ENCODE peak calls at places on chromosomes 2 and 18, in six cellular contexts. E, Z, N, X, F and C are unnamed samples.

GRCh38 chr2:28981016-28981441 is at the start of gene TOGARAM2:
- DNase-seq in F (peak), E (no peak), Z (peak), X (no peak), N (no peak), C (no peak)

GRCh38 chr2:7905756-7906155 is 776.1 kb upstream of the ID2 start:
- DNase-seq in Z (no peak), F (no peak), N (no peak), E (no peak), X (no peak), C (no peak)

GRCh38 chr2:15669375-15669910 is 77.8 kb downstream of the DDX1 start:
- DNase-seq in F (no peak), X (no peak), N (no peak), Z (no peak), E (no peak), C (no peak)

GRCh38 chr2:236549165-236549564 is 20.5 kb upstream of the ACKR3 start:
- DNase-seq in F (no peak), N (no peak), Z (no peak), E (no peak), X (no peak), C (no peak)

GRCh38 chr2:169676850-169677249 is 17.4 kb downstream of the CFAP210 start:
- DNase-seq in E (no peak), N (no peak), Z (no peak), X (no peak), F (no peak), C (no peak)

GRCh38 chr2:69012310-69013122 is 463 bp upstream of the ANTXR1 start:
- DNase-seq in X (no peak), Z (peak), N (peak), F (no peak), E (no peak), C (no peak)

GRCh38 chr2:127386764-127387654 is 766 bp downstream of the MAP3K2 start:
- DNase-seq in Z (peak), F (peak), E (peak), N (peak), X (peak), C (peak)

GRCh38 chr2:238330391-238330790 is 10.1 kb downstream of the TRAF3IP1 start:
- DNase-seq in X (no peak), Z (no peak), N (no peak), F (no peak), E (no peak), C (no peak)

GRCh38 chr2:241882090-241882625 is 12.6 kb downstream of the RTP5 start:
- DNase-seq in X (peak), Z (peak), N (peak), F (no peak), E (no peak), C (no peak)

GRCh38 chr2:117972466-117973123 is 41.3 kb downstream of the CCDC93 start:
- DNase-seq in N (no peak), X (no peak), Z (peak), E (no peak), F (no peak), C (no peak)

GRCh38 chr2:121502781-121503180 is 27.9 kb upstream of the RNU4ATAC start:
- DNase-seq in Z (peak), N (no peak), F (no peak), E (no peak), X (peak), C (no peak)

GRCh38 chr18:22674300-22674699 is 256.6 kb upstream of the CTAGE1 start:
- DNase-seq in N (peak), X (peak), Z (peak), F (no peak), E (no peak), C (peak)

GRCh38 chr2:37005118-37005868 is 39.0 kb upstream of the STRN start:
- DNase-seq in X (no peak), E (no peak), Z (peak), F (no peak), N (no peak), C (peak)

GRCh38 chr2:205879362-205879761 is 197.1 kb downstream of the NRP2 start:
- DNase-seq in E (no peak), F (peak), N (no peak), Z (no peak), X (no peak), C (no peak)

GRCh38 chr18:78138993-78139496 is 840.6 kb upstream of the SALL3 start:
- DNase-seq in E (no peak), X (no peak), Z (no peak), F (peak), N (no peak), C (no peak)

GRCh38 chr2:158519481-158519880 is 62.7 kb downstream of the PKP4 start:
- DNase-seq in E (no peak), F (no peak), N (no peak), X (no peak), Z (no peak), C (no peak)

GRCh38 chr2:166088634-166089033 is 39.2 kb downstream of the SCN1A start:
- DNase-seq in N (peak), E (no peak), F (no peak), Z (peak), X (peak), C (no peak)

GRCh38 chr18:47407736-47408135 is 156.3 kb upstream of the SKOR2 start:
- DNase-seq in N (no peak), F (no peak), E (no peak), Z (no peak), X (no peak), C (no peak)

GRCh38 chr2:8669157-8669852 is 12.6 kb upstream of the ID2 start:
- DNase-seq in N (no peak), F (no peak), X (peak), E (no peak), Z (no peak), C (no peak)

GRCh38 chr18:8260847-8261246 is 348.4 kb upstream of the RAB12 start:
- DNase-seq in N (no peak), E (no peak), F (peak), Z (no peak), X (no peak), C (no peak)

GRCh38 chr2:16166327-16166981 is 226.1 kb downstream of the MYCN start:
- DNase-seq in E (no peak), Z (no peak), X (no peak), N (no peak), F (no peak), C (no peak)

GRCh38 chr2:230234845-230235244 is 9.3 kb downstream of the SP140 start:
- DNase-seq in Z (peak), E (no peak), N (no peak), X (no peak), F (no peak), C (no peak)

GRCh38 chr2:86298411-86299390 is 38.7 kb downstream of the REEP1 start:
- DNase-seq in E (no peak), Z (peak), X (no peak), F (no peak), N (no peak), C (no peak)